ENCODE peak calls at places on chromosomes 7 and 10, in ten cellular contexts. Z is cardiac fibroblast; C is NCI-H460; V is activated naive CD8-positive, alpha-beta T cell treated with anti-CD3 and anti-CD28 coated beads, Interleukin-2, amount 10 ng/mL, durations not matched to agents 7 days and 5 days; W is OCI-LY7; F is hippocampal formation; E is H9; H is GF-D8; A is NCI-H1436; N is HL-60. P is an unnamed sample.
A peak's percentile ranks its signal among the peaks of the same experiment; 100 is the strongest.

GRCh38 chr10:20990604-20991003 is 93.5 kb upstream of the NEBL start:
- DNase-seq in Z (peak; percentile 55), C (no peak), V (no peak), W (no peak), F (no peak), E (no peak), H (no peak), A (no peak), N (no peak), P (peak; percentile 39)

GRCh38 chr7:103735377-103735776 is 254.1 kb downstream of the RELN start:
- DNase-seq in Z (no peak), C (no peak), V (no peak), W (no peak), F (no peak), E (no peak), H (no peak), A (no peak), N (no peak), P (no peak)

GRCh38 chr10:70255329-70256299 is 22.4 kb upstream of the PPA1 start:
- DNase-seq in Z (peak; percentile 44), C (no peak), V (peak; percentile 54), W (no peak), F (no peak), E (peak; percentile 35), H (no peak), A (no peak), N (no peak), P (peak; percentile 87)

GRCh38 chr10:29132821-29133156 is 156.1 kb upstream of the LYZL1 start:
- DNase-seq in Z (no peak), C (no peak), V (no peak), W (no peak), F (no peak), E (no peak), H (no peak), A (peak; percentile 18), N (no peak), P (no peak)

GRCh38 chr10:21194510-21194993 is 297.4 kb upstream of the NEBL start:
- DNase-seq in Z (peak; percentile 60), C (no peak), V (no peak), W (no peak), F (no peak), E (no peak), H (no peak), A (no peak), N (peak; percentile 62), P (peak; percentile 37)

GRCh38 chr10:16996530-16996964 is 133.1 kb downstream of the CUBN start:
- DNase-seq in Z (peak; percentile 85), C (peak; percentile 30), V (no peak), W (no peak), F (no peak), E (no peak), H (no peak), A (no peak), N (no peak), P (no peak)

GRCh38 chr7:135862586-135863361 is 114.2 kb upstream of the FAM180A start:
- DNase-seq in Z (no peak), C (no peak), V (no peak), W (no peak), F (no peak), E (no peak), H (no peak), A (no peak), N (no peak), P (no peak)

GRCh38 chr10:133163889-133164815 is 4.1 kb downstream of the KNDC1 start:
- DNase-seq in Z (no peak), C (no peak), V (no peak), W (no peak), F (no peak), E (peak; percentile 89), H (no peak), A (no peak), N (no peak), P (no peak)

GRCh38 chr7:96562966-96563365 is 146.7 kb downstream of the SEM1 start:
- DNase-seq in Z (no peak), C (no peak), V (no peak), W (no peak), F (no peak), E (no peak), H (no peak), A (no peak), N (no peak), P (no peak)

GRCh38 chr10:125768217-125768616 is 7.4 kb downstream of the MMP21 start:
- DNase-seq in Z (peak; percentile 50), C (no peak), V (no peak), W (no peak), F (no peak), E (no peak), H (no peak), A (peak; percentile 12), N (no peak), P (no peak)

GRCh38 chr7:2510909-2511768 is 8.4 kb upstream of the LFNG start:
- DNase-seq in Z (no peak), C (no peak), V (peak; percentile 71), W (peak; percentile 76), F (no peak), E (no peak), H (peak; percentile 89), A (no peak), N (peak; percentile 74), P (no peak)

GRCh38 chr7:130303127-130303526 is 10.2 kb downstream of the CPA4 start:
- DNase-seq in Z (no peak), C (no peak), V (no peak), W (no peak), F (no peak), E (no peak), H (no peak), A (no peak), N (no peak), P (no peak)

GRCh38 chr10:124157286-124157685 is 63.9 kb upstream of the CHST15 start:
- DNase-seq in Z (peak; percentile 61), C (no peak), V (no peak), W (no peak), F (no peak), E (no peak), H (no peak), A (no peak), N (no peak), P (no peak)